ENCODE peak calls at places on chromosomes 4 and X, in five cellular contexts. R, W, J, V and H are unnamed samples.
A peak's percentile ranks its signal among the peaks of the same experiment; 100 is the strongest.

GRCh38 chr4:38574559-38575333 is 89.3 kb upstream of the KLF3 start:
- DNase-seq in J (no peak), R (no peak), W (no peak), V (peak; percentile 28), H (peak; percentile 60)

GRCh38 chrX:154374361-154375155 is at the start of gene FLNA:
- DNase-seq in W (no peak), R (peak; percentile 89), V (no peak), J (peak; percentile 72), H (no peak)

GRCh38 chr4:12679217-12679616 is 804.9 kb downstream of the RAB28 start:
- DNase-seq in W (no peak), V (no peak), J (no peak), R (no peak), H (no peak)

GRCh38 chrX:1172496-1172895 is 40.0 kb downstream of the CRLF2 start:
- DNase-seq in V (no peak), W (no peak), R (no peak), J (no peak), H (no peak)

GRCh38 chr4:6362243-6362885 is 92.7 kb downstream of the WFS1 start:
- DNase-seq in V (no peak), R (no peak), J (no peak), W (no peak), H (no peak)

GRCh38 chr4:16226816-16227461 is 668 bp upstream of the TAPT1 start:
- DNase-seq in J (peak; percentile 46), R (peak; percentile 80), W (peak; percentile 9), V (peak; percentile 56), H (peak; percentile 58)

GRCh38 chrX:20362268-20363002 is 95.7 kb upstream of the RPS6KA3 start:
- DNase-seq in V (no peak), J (peak; percentile 67), R (no peak), W (no peak), H (no peak)

GRCh38 chrX:88990882-88991582 is 244.0 kb downstream of the CPXCR1 start:
- DNase-seq in V (no peak), J (no peak), R (no peak), W (no peak), H (no peak)

GRCh38 chr4:56570041-56570440 is 64.5 kb downstream of the ARL9 start:
- DNase-seq in W (no peak), J (no peak), R (no peak), V (no peak), H (no peak)

GRCh38 chrX:24398766-24399165 is 38.3 kb downstream of the SUPT20HL1 start:
- DNase-seq in W (no peak), V (no peak), R (no peak), J (no peak), H (no peak)

GRCh38 chr4:27692098-27692679 is 831.5 kb downstream of the STIM2 start:
- DNase-seq in R (no peak), J (peak; percentile 45), V (peak; percentile 8), W (no peak), H (peak; percentile 25)

GRCh38 chr4:109184421-109184956 is 118.0 kb downstream of the COL25A1 start:
- DNase-seq in V (no peak), W (no peak), R (peak; percentile 69), J (no peak), H (no peak)

GRCh38 chr4:1843852-1844251 is 12.1 kb downstream of the LETM1 start:
- DNase-seq in W (no peak), R (no peak), V (peak; percentile 26), J (no peak), H (peak; percentile 39)

GRCh38 chr4:15451866-15452765 is 17.6 kb upstream of the CC2D2A start:
- DNase-seq in V (no peak), W (no peak), R (peak; percentile 66), J (no peak), H (no peak)

GRCh38 chr4:142435599-142436235 is 410.4 kb downstream of the INPP4B start:
- DNase-seq in V (no peak), R (no peak), J (peak; percentile 54), W (no peak), H (no peak)

GRCh38 chrX:41912922-41913321 is 10.4 kb downstream of the CASK start:
- DNase-seq in J (no peak), V (no peak), W (no peak), R (no peak), H (no peak)

GRCh38 chr4:3288571-3289094 is 4.2 kb upstream of the RGS12 start:
- DNase-seq in J (no peak), R (no peak), V (no peak), W (no peak), H (no peak)

GRCh38 chr4:10018818-10019438 is 2.4 kb downstream of the SLC2A9 start:
- DNase-seq in J (peak; percentile 93), W (peak; percentile 86), V (peak; percentile 93), R (peak; percentile 99), H (peak; percentile 87)